ENCODE peak calls at places on chromosomes 6 and 20, in six cellular contexts. I, Z, C, T, V and S are unnamed samples.

GRCh38 chr6:99905209-99906106 is 88.6 kb downstream of the MCHR2 start:
- DNase-seq in I (no peak), Z (peak; percentile 42), C (peak; percentile 12), T (no peak), V (no peak), S (peak; percentile 49)

GRCh38 chr6:53347921-53348435 is 772 bp downstream of the ELOVL5 start:
- DNase-seq in I (peak; percentile 91), Z (peak; percentile 67), C (peak; percentile 60), T (peak; percentile 75), V (peak; percentile 71), S (peak; percentile 52)

GRCh38 chr6:16805190-16805860 is 44.1 kb upstream of the ATXN1 start:
- DNase-seq in I (no peak), Z (no peak), C (peak; percentile 63), T (no peak), V (no peak), S (no peak)

GRCh38 chr6:15754035-15754705 is 91.3 kb upstream of the DTNBP1 start:
- DNase-seq in I (no peak), Z (peak; percentile 6), C (no peak), T (no peak), V (no peak), S (no peak)

GRCh38 chr20:50308513-50309279 is 118.1 kb downstream of the CEBPB start:
- DNase-seq in I (peak; percentile 99), Z (peak; percentile 99), C (peak; percentile 76), T (peak; percentile 94), V (no peak), S (no peak)

GRCh38 chr20:57627972-57628650 is 7.9 kb upstream of the ZBP1 start:
- DNase-seq in I (no peak), Z (peak; percentile 87), C (no peak), T (peak; percentile 64), V (no peak), S (peak; percentile 18)

GRCh38 chr6:64683682-64684081 is 1023.3 kb downstream of the EYS start:
- DNase-seq in I (no peak), Z (peak; percentile 97), C (peak; percentile 1), T (no peak), V (no peak), S (peak; percentile 3)

GRCh38 chr6:151674578-151674977 is 132.9 kb upstream of the ESR1 start:
- DNase-seq in I (no peak), Z (no peak), C (no peak), T (no peak), V (no peak), S (no peak)

GRCh38 chr6:104987218-104987617 is 30.3 kb downstream of the LIN28B start:
- DNase-seq in I (no peak), Z (no peak), C (no peak), T (no peak), V (no peak), S (no peak)

GRCh38 chr6:46746691-46747090 is at the start of gene ANKRD66:
- DNase-seq in I (no peak), Z (no peak), C (no peak), T (no peak), V (no peak), S (no peak)

GRCh38 chr6:169997187-169997929 is 245.9 kb downstream of the ERMARD start:
- DNase-seq in I (peak; percentile 39), Z (no peak), C (no peak), T (no peak), V (no peak), S (no peak)

GRCh38 chr20:4633379-4633778 is 88.3 kb upstream of the PRND start:
- DNase-seq in I (no peak), Z (peak; percentile 47), C (no peak), T (no peak), V (no peak), S (no peak)

GRCh38 chr6:111775145-111775936 is 97.9 kb downstream of the FYN start:
- DNase-seq in I (no peak), Z (no peak), C (no peak), T (no peak), V (no peak), S (no peak)

DNA sequence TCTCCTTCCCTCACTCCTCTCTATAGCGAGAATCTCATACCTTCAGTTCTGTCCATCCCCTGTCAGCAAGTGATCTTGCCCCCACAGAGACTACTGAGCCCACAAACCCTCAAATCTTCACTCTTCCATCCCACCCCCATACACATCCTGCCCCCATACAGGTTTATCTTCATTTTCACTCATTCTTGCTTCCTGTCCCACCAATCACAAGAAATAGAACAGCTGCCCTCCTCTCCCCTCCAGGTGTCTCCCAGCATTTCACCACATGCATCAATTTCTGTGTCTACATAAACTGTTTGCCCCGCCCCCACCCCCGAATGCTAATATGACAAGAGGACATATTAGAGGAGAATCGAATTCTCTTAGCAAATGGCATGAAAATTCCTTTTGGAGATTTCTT is 54.9 kb upstream of the CARMIL1 start:
- DNase-seq in I (no peak), Z (no peak), C (no peak), T (no peak), V (no peak), S (no peak)
- TF ChIP-seq CTCF in I (no peak), Z (no peak), C (no peak), T (no peak), V (no peak), S (no peak)

DNA sequence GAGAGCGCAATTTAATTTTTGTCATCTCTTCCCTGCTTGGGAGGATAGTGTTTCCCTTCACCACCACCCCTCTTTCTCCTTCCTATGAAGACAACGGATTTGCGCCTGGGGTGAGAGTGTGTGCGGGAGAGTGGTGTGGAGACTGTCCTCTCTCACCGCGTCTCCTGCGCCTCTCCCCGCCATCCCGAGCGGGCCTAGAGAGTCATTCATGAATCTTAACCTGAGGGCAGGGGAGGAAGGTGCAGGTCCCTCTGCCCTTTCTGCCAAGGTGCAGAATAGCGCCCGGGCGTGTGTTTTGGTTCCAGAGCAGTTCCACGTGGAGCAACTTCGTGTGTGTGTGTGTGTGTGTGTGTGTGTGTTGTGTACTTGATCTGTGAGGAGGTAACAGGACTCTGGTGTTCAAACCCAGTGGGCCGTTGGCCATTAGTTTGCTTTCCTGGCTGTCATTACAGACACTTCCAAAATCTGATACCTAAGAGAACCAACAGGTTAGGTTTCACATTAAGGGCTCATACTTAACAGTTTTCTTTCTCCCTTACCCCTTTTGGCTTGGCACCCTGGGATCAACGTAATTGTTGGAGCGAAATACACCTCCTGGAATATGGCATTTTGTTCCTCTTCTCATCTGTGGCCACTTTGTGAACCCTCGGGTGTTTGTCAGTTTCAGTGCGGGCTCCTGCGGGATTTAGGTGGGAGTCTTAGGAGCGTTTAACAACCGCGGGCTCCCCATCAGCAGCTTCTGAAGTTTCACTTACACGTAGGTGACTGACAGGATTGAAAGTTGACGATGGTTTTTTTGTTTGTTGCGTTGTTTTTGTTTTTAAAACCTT is 1.8 kb downstream of the EYA4 start:
- DNase-seq in I (no peak), Z (no peak), C (peak; percentile 15), T (no peak), V (peak; percentile 10), S (no peak)
- H3K4me3 ChIP-seq in I (peak overlapping the region; percentile 10), Z (peak overlapping the region; percentile 43), C (peak overlapping the region; percentile 69), T (peak overlapping the region; percentile 32), V (no peak overlapping the region), S (no peak overlapping the region)

DNA sequence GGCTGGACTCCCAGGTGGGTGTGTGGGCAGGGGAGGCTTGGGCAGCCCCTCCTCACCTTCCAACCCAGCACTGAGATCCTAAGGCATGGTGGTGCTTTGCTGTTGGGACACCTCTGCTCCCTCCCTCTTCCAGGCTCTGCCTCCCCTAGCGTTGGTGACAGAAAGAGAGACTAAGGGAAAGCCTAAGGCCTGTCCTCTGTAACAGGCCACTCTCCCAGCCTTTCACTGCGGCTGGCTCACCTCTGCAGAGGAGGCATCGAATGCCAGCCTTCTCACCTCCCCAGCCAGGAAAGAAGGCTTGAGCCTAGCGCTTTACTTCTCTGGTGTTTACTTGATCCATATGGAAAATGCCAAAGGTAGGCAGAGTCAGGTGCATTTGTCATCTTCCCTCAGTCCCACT is 3.5 kb upstream of the CDH26 start:
- DNase-seq in I (no peak), Z (no peak), C (no peak), T (no peak), V (no peak), S (no peak)
- TF ChIP-seq CTCF in I (no peak), Z (no peak), C (no peak), T (no peak), V (no peak), S (no peak)

DNA sequence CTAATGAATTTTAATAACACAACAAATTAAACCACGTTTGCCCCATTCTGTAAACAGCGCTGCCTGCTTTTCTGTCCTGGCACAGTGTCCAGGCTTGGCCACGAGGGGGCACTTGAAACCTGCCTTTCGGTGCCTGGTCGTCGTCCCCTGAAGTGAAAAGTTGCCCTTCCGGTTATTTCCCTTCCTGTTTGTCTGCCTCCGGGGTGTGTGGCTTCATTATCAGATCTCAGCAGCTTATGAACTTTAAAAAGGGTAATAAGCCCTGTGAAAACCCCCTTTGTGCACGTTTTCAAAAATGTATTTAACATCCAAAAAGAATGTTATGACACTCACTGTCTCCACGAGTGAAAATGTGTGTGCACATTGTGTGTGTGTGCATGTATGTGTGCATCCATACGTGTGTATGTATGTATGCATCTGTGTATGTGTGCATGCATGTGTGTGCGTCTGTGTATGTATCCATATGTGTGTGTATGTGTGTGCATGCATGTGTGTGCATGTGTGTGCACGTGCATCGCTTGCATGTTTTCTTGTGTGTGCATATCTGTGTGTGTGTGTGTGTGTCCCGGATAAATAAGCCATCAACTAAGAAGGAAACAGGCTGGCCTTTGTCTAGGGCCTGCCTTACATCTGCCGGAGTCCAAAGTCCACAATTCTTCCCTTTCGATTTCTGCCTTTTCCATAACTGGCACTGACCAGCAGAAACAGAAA is 358.4 kb downstream of the THBS2 start:
- DNase-seq in I (peak; percentile 91), Z (peak; percentile 78), C (peak; percentile 61), T (peak; percentile 82), V (peak; percentile 21), S (peak; percentile 90)
- H3K4me3 ChIP-seq in I (no peak overlapping the region), Z (no peak overlapping the region), C (no peak overlapping the region), T (no peak overlapping the region), V (no peak overlapping the region), S (no peak overlapping the region)

GRCh38 chr6:161100072-161100471 is 108.5 kb downstream of the MAP3K4 start:
- DNase-seq in I (no peak), Z (no peak), C (no peak), T (no peak), V (no peak), S (no peak)

GRCh38 chr6:161103475-161103874 is 111.9 kb downstream of the MAP3K4 start:
- DNase-seq in I (no peak), Z (no peak), C (no peak), T (no peak), V (no peak), S (no peak)

GRCh38 chr6:161105408-161105807 is 113.8 kb downstream of the MAP3K4 start:
- DNase-seq in I (no peak), Z (no peak), C (no peak), T (no peak), V (no peak), S (no peak)

GRCh38 chr6:161104966-161105365 is 113.4 kb downstream of the MAP3K4 start:
- DNase-seq in I (no peak), Z (peak; percentile 23), C (no peak), T (no peak), V (no peak), S (no peak)

GRCh38 chr6:161101517-161101916 is 109.9 kb downstream of the MAP3K4 start:
- DNase-seq in I (no peak), Z (peak; percentile 12), C (no peak), T (no peak), V (no peak), S (no peak)
- TF ChIP-seq CTCF in I (no peak), Z (peak; percentile 17), C (no peak), T (no peak), V (peak; percentile 33), S (no peak)

DNA sequence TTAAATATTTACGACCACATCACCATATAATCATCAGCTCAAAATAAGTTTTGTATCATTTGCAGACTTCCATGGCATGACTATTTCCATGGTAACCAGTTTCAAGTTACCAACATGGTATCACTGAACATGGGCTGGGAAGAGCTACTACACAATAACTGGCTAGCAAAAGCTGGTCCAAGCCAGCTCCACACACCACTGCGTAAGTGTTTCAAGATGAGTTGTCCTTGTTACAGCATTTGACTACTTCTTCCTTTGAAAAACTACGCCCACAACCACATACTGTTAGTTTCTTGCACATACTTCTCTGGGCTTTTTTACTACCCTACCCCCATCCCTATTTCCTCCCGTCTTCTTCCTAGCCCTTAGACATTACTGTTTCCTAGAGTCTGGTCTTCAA is 8.5 kb downstream of the CD164 start:
- DNase-seq in I (no peak), Z (no peak), C (no peak), T (no peak), V (peak; percentile 77), S (no peak)
- H3K4me3 ChIP-seq in I (no peak overlapping the region), Z (no peak overlapping the region), C (no peak overlapping the region), T (no peak overlapping the region), V (no peak overlapping the region), S (no peak overlapping the region)